ENCODE peak calls at places on chromosomes 7 and 10, in four cellular contexts. D is pancreas, N is A673, L is H9. Q is an unnamed sample.

GRCh38 chr10:99534456-99534938 is 1.8 kb downstream of the NKX2-3 start:
- DNase-seq in D (no peak), N (no peak), L (no peak), Q (no peak)

GRCh38 chr7:28986723-28987122 is 28.6 kb upstream of the TRIL start:
- DNase-seq in D (no peak), N (no peak), L (no peak), Q (no peak)

GRCh38 chr7:55573526-55573925 is 1.2 kb upstream of the VOPP1 start:
- DNase-seq in D (no peak), N (no peak), L (no peak), Q (no peak)

GRCh38 chr7:117830422-117830954 is 42.8 kb downstream of the CTTNBP2 start:
- DNase-seq in D (no peak), N (peak), L (no peak), Q (no peak)

GRCh38 chr10:8498881-8499280 is 444.4 kb downstream of the GATA3 start:
- DNase-seq in D (no peak), N (no peak), L (no peak), Q (no peak)

GRCh38 chr7:88001744-88002530 is 67.9 kb downstream of the ADAM22 start:
- DNase-seq in D (no peak), N (no peak), L (no peak), Q (no peak)

GRCh38 chr10:119754085-119754484 is 28.2 kb downstream of the INPP5F start:
- DNase-seq in D (peak), N (no peak), L (no peak), Q (no peak)

GRCh38 chr10:113007821-113008220 is 57.8 kb downstream of the TCF7L2 start:
- DNase-seq in D (no peak), N (no peak), L (no peak), Q (no peak)

GRCh38 chr7:115838829-115839228 is 191.7 kb downstream of the TFEC start:
- DNase-seq in D (no peak), N (peak), L (no peak), Q (no peak)

GRCh38 chr10:90587081-90587491 is 270.8 kb downstream of the HTR7 start:
- DNase-seq in D (no peak), N (no peak), L (no peak), Q (no peak)

GRCh38 chr10:89978081-89978480 is 276.7 kb downstream of the KIF20B start:
- DNase-seq in D (no peak), N (no peak), L (no peak), Q (no peak)

GRCh38 chr10:42985436-42986316 is 91.2 kb upstream of the RET start:
- DNase-seq in D (no peak), N (no peak), L (no peak), Q (no peak)

GRCh38 chr10:57874810-57875209 is 392.9 kb downstream of the IPMK start:
- DNase-seq in D (no peak), N (no peak), L (no peak), Q (no peak)

GRCh38 chr7:24734306-24734705 is 23.0 kb downstream of the GSDME start:
- DNase-seq in D (no peak), N (no peak), L (no peak), Q (no peak)

GRCh38 chr10:120607710-120608703 is 151.0 kb downstream of the PLPP4 start:
- DNase-seq in D (no peak), N (no peak), L (no peak), Q (no peak)

GRCh38 chr7:38775503-38775902 is 133.5 kb downstream of the VPS41 start:
- DNase-seq in D (no peak), N (no peak), L (no peak), Q (no peak)

GRCh38 chr10:95264227-95265051 is 26.4 kb downstream of the PDLIM1 start:
- DNase-seq in D (no peak), N (no peak), L (peak), Q (no peak)

GRCh38 chr10:17144757-17145156 is 15.1 kb upstream of the CUBN start:
- DNase-seq in D (no peak), N (no peak), L (no peak), Q (no peak)

GRCh38 chr10:86413046-86413728 is 46.6 kb upstream of the GRID1 start:
- DNase-seq in D (no peak), N (no peak), L (no peak), Q (no peak)

GRCh38 chr7:150341263-150342118 is at the start of gene RARRES2:
- DNase-seq in D (peak), N (no peak), L (peak), Q (peak)

GRCh38 chr10:42304341-42304740 is 334.0 kb downstream of the ZNF33B start:
- DNase-seq in D (no peak), N (no peak), L (no peak), Q (no peak)

GRCh38 chr7:78055160-78055559 is 256.6 kb downstream of the PHTF2 start:
- DNase-seq in D (no peak), N (no peak), L (no peak), Q (no peak)

GRCh38 chr7:65924193-65924592 is 51.3 kb downstream of the VKORC1L1 start:
- DNase-seq in D (no peak), N (no peak), L (no peak), Q (no peak)

GRCh38 chr7:85554294-85554877 is 367.5 kb upstream of the SEMA3D start:
- DNase-seq in D (no peak), N (peak), L (no peak), Q (no peak)

GRCh38 chr10:11024596-11024995 is 6.9 kb downstream of the CELF2 start:
- DNase-seq in D (no peak), N (no peak), L (no peak), Q (no peak)

GRCh38 chr10:112959207-112959838 is 9.3 kb downstream of the TCF7L2 start:
- DNase-seq in D (no peak), N (peak), L (no peak), Q (no peak)

GRCh38 chr7:134589491-134589941 is 40.6 kb downstream of the AKR1B15 start:
- DNase-seq in D (no peak), N (no peak), L (no peak), Q (peak)

GRCh38 chr7:16926283-16926682 is 44.5 kb upstream of the AGR3 start:
- DNase-seq in D (no peak), N (peak), L (no peak), Q (no peak)

GRCh38 chr7:135718794-135719436 is 9.1 kb downstream of the SLC13A4 start:
- DNase-seq in D (no peak), N (no peak), L (no peak), Q (no peak)

GRCh38 chr10:11950325-11951018 is 92.1 kb downstream of the UPF2 start:
- DNase-seq in D (no peak), N (no peak), L (no peak), Q (no peak)

GRCh38 chr7:36317276-36317675 is 72.4 kb upstream of the ANLN start:
- DNase-seq in D (no peak), N (peak), L (no peak), Q (no peak)

GRCh38 chr7:9657257-9657656 is 1223.8 kb downstream of the NXPH1 start:
- DNase-seq in D (no peak), N (no peak), L (no peak), Q (no peak)

GRCh38 chr7:158740013-158740656 is 35.5 kb upstream of the NCAPG2 start:
- DNase-seq in D (no peak), N (no peak), L (no peak), Q (no peak)

GRCh38 chr7:28626629-28627262 is 214.4 kb downstream of the CREB5 start:
- DNase-seq in D (no peak), N (peak), L (peak), Q (no peak)

GRCh38 chr7:92768501-92769360 is 67.6 kb downstream of the CDK6 start:
- DNase-seq in D (no peak), N (no peak), L (no peak), Q (no peak)

GRCh38 chr10:22030421-22030820 is 26.9 kb upstream of the DNAJC1 start:
- DNase-seq in D (no peak), N (no peak), L (no peak), Q (no peak)

GRCh38 chr7:76316984-76317781 is 14.7 kb downstream of the HSPB1 start:
- DNase-seq in D (peak), N (no peak), L (no peak), Q (no peak)

GRCh38 chr7:76314042-76314721 is 11.7 kb downstream of the HSPB1 start:
- DNase-seq in D (peak), N (peak), L (peak), Q (peak)

GRCh38 chr7:76317782-76318487 is 15.5 kb downstream of the HSPB1 start:
- DNase-seq in D (peak), N (peak), L (peak), Q (peak)

GRCh38 chr7:76318488-76319353 is 16.2 kb downstream of the HSPB1 start:
- DNase-seq in D (peak), N (peak), L (peak), Q (peak)

GRCh38 chr7:76315372-76315771 is 12.9 kb downstream of the HSPB1 start:
- DNase-seq in D (no peak), N (no peak), L (no peak), Q (no peak)
- TF ChIP-seq CTCF in D (no peak), N (no peak), L (no peak), Q (no peak)

DNA sequence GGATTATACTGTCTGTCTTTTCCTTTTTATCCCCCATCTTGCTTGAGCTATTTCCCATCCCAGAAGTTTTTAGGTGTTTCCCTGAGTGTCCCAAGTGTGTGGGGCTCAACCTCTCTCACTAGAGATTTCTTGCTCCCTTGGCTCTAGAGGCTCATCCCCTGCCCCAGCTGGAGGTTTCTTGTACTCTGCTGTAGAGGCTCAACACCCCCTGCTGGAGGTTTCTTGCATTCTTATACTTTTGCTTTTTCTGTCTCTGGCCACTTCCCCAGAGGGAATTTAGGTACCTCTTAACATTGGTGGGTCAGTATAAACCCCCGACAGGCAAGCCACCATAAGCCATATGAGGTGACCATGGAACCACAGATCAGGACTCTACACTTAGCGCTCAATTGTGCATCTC is 114.2 kb upstream of the FAM3C start:
- DNase-seq in D (no peak), N (no peak), L (peak), Q (no peak)
- TF ChIP-seq CTCF in D (no peak), N (peak), L (peak), Q (peak)

GRCh38 chr10:93745411-93746065 is 12.2 kb upstream of the LGI1 start:
- DNase-seq in D (no peak), N (peak), L (peak), Q (peak)
- TF ChIP-seq CTCF in D (no peak), N (peak), L (peak), Q (peak)

GRCh38 chr10:123301077-123301875 is 147.1 kb downstream of the BUB3 start:
- DNase-seq in D (peak), N (no peak), L (no peak), Q (no peak)
- TF ChIP-seq CTCF in D (no peak), N (no peak), L (no peak), Q (no peak)

DNA sequence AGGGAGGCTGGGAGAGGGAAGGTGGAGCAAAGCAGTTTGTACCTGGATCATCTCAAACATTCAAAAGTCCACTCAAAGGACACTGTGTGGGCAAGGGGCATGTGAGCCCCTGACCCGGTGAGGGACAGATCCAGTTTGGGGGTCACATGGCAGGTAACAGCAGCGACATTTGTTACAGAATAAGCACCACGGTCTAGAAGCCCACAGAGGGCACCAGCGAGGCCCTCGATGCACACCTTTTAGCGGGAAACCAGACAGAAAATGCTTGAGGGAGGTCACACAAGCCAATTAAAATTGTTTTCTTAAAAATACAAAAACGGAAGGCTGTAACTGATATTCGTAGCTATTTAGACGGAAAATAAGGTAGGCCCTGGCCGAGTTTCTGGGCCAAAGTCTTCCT is 144.4 kb downstream of the ZMYND11 start:
- DNase-seq in D (no peak), N (no peak), L (peak), Q (no peak)
- TF ChIP-seq CTCF in D (no peak), N (peak), L (peak), Q (no peak)

GRCh38 chr7:79142706-79143105 is 310.8 kb downstream of the MAGI2 start:
- DNase-seq in D (no peak), N (no peak), L (no peak), Q (no peak)
- TF ChIP-seq CTCF in D (no peak), N (no peak), L (no peak), Q (no peak)

DNA sequence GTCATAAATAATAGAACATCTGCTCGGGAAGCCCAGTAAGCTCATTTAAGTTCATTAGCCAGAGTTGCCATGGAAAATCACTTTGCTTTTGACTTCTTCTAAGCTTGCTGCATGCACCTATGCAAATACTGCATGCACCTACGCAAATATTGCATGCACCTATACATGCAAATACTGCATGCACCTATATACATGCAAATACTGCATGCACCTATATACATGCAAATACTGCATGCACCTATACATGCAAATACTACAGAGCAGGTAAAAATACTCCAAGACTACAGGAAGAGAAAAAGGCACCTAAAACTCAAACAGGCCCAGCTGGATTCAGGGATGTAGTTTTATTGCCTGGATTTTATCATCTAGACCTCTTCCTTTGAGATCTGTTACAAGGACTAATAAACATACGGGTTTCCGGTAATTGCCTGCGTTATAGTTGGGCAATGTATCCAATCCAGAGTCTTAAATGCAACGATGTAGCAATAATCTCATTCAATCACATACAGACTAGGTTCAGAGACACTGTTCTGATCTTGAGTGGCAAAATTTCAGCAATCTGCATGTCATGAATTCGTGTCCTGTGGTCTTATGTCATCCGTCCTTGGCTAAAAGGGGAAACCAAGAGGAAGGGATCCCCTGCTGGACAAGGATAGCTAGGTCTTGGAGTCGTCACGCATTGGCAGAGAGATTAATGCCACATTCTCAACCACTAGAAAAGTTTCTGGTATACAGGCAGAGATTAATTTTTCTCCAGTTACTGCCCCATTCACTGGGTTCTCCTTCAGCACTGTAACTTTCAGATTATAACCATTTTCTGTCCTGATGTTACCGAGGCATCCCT is 1060.8 kb upstream of the AUTS2 start:
- DNase-seq in D (no peak), N (peak), L (no peak), Q (no peak)
- TF ChIP-seq CTCF in D (no peak), N (peak), L (peak), Q (no peak)

DNA sequence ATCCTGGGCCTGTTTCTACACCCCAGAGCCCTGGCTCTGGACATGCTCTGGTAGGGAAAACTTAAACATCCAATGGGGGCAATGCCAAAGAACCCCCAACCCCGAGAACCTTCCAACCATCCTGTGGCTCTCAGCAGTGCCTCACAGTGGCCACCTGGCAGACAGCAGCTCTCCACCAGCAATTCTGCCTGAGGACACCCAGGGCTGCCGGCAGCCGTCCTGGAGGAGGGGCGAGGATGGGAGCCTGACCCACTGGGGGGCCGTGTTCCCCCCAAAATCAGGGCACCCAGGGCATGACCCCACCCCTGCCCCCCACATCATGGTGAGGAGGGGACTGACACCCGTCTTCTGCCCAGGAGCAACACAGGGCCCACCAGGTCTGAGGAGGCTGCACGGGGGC is 32.7 kb downstream of the DPYSL4 start:
- DNase-seq in D (peak), N (no peak), L (no peak), Q (no peak)
- TF ChIP-seq CTCF in D (no peak), N (peak), L (peak), Q (no peak)

GRCh38 chr10:91758303-91759146 is 39.7 kb upstream of the TNKS2 start:
- DNase-seq in D (no peak), N (peak), L (no peak), Q (no peak)
- TF ChIP-seq CTCF in D (peak), N (peak), L (peak), Q (peak)

Q was measured in right lobe of liver.